ENCODE peak calls at places on chromosome 6, in four cellular contexts. U, Y, P and D are unnamed samples.

GRCh38 chr6:170260686-170261085 is 30.2 kb downstream of the DLL1 start:
- DNase-seq in P (no peak), Y (no peak), U (no peak), D (no peak)

GRCh38 chr6:131173680-131174079 is 38.4 kb downstream of the AKAP7 start:
- DNase-seq in P (no peak), Y (no peak), U (no peak), D (no peak)

GRCh38 chr6:93684339-93684738 is 265.0 kb upstream of the EPHA7 start:
- DNase-seq in Y (no peak), U (no peak), P (no peak), D (no peak)

GRCh38 chr6:131001945-131002661 is 60.9 kb downstream of the EPB41L2 start:
- DNase-seq in P (no peak), Y (no peak), U (no peak), D (no peak)

GRCh38 chr6:121274896-121275295 is 59.4 kb downstream of the TBC1D32 start:
- DNase-seq in Y (no peak), U (no peak), P (no peak), D (no peak)

GRCh38 chr6:137236581-137237355 is 17.6 kb upstream of the IFNGR1 start:
- DNase-seq in U (no peak), P (no peak), Y (no peak), D (no peak)

GRCh38 chr6:107786179-107786578 is 37.9 kb downstream of the SCML4 start:
- DNase-seq in P (no peak), Y (no peak), U (no peak), D (no peak)

GRCh38 chr6:107386340-107386739 is 73.0 kb downstream of the PDSS2 start:
- DNase-seq in Y (no peak), P (no peak), U (no peak), D (no peak)

GRCh38 chr6:132456700-132457143 is 55.4 kb upstream of the MOXD1 start:
- DNase-seq in Y (peak), P (peak), U (peak), D (no peak)

GRCh38 chr6:16918586-16918985 is 157.3 kb upstream of the ATXN1 start:
- DNase-seq in U (no peak), Y (no peak), P (no peak), D (no peak)

GRCh38 chr6:105097288-105097687 is 82.5 kb downstream of the POPDC3 start:
- DNase-seq in U (no peak), P (no peak), Y (no peak), D (no peak)

GRCh38 chr6:56156643-56157042 is 90.7 kb downstream of the COL21A1 start:
- DNase-seq in P (no peak), U (no peak), Y (no peak), D (no peak)

DNA sequence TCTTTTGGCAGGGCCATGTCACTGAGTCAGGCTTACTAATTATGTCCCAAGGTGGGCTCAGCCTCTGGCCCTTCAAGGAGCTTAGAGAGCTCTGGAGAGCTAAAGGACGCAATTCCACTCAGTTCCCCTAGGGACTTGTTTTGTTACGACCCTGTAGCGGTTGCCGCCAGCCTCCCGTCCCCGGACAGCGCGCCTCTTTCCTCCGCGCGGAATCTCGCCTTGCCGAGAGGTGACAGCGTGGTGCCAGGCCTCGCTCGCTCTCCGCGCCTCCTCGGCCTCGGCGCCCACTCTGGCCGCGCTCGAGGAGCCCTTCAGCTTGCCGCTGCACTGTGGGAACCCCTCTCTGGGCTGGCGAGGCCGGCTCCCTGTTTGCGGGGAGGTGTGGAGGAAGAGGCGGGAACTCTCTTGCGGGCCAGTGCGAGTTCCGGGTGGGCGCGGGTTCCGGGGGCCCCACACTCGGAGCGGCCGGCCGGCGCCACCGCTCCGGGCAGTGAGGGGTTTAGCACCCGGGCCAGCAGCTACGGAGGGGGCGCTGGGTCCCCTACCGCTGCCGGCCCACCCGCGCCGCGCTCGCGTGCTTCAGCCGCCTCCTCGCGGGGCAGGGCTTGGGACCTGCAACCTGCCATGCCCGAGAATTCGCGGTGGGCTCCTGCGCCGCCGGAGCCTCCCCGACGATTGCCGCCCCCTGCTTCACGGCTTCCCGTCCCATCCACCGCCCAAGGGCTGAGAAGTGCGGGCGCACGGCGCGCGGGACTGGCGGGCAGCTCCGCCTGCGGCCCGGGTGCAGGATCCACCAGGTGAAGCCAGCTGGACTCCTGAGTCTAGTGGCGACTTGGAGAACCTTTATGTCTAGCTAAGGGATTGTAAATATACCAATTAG is 9.9 kb upstream of the ZNF311 start:
- DNase-seq in U (no peak), Y (no peak), P (no peak), D (no peak)
- TF ChIP-seq CTCF in U (no peak), Y (no peak), P (no peak), D (no peak)

DNA sequence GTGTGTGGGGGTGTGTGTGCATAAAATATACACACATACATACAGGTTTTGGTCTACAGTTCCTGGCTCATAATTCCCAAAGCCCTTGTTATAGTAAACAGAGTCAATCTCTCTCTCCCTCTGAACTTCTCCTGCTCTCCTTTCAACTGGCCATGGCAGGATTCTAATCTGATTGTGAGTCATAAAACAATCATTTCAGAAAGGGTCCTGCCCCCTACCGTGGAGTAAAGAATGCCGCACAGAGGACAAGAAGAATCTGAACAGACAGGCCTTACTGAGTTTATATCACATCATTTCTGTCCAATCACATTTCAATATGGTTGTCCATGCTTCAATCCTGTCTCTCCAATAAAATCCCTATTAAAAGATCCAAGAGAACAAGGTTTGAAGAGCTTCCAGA is 416.9 kb downstream of the FRK start:
- DNase-seq in Y (no peak), U (no peak), P (no peak), D (no peak)
- TF ChIP-seq CTCF in Y (peak), U (no peak), P (no peak), D (no peak)

GRCh38 chr6:43373252-43373875 is 3.9 kb upstream of the ZNF318 start:
- DNase-seq in U (no peak), Y (no peak), P (no peak), D (no peak)

GRCh38 chr6:43369174-43370002 is at the start of gene ZNF318:
- DNase-seq in Y (peak), P (peak), U (peak), D (peak)

GRCh38 chr6:43367245-43367984 is 2.0 kb downstream of the ZNF318 start:
- DNase-seq in P (no peak), Y (no peak), U (no peak), D (no peak)

GRCh38 chr6:43368517-43369160 is 808 bp downstream of the ZNF318 start:
- DNase-seq in U (peak), P (peak), Y (peak), D (peak)
- TF ChIP-seq CTCF in U (no peak), P (no peak), Y (no peak), D (no peak)

GRCh38 chr6:163661271-163661671 is 246.8 kb downstream of the QKI start:
- DNase-seq in Y (no peak), P (no peak), U (no peak), D (no peak)

GRCh38 chr6:163659807-163660206 is 245.3 kb downstream of the QKI start:
- DNase-seq in P (no peak), Y (no peak), U (no peak), D (no peak)

GRCh38 chr6:163651910-163652309 is 237.4 kb downstream of the QKI start:
- DNase-seq in U (no peak), P (peak), Y (peak), D (no peak)

GRCh38 chr6:163652328-163652727 is 237.8 kb downstream of the QKI start:
- DNase-seq in Y (no peak), U (no peak), P (peak), D (no peak)

DNA sequence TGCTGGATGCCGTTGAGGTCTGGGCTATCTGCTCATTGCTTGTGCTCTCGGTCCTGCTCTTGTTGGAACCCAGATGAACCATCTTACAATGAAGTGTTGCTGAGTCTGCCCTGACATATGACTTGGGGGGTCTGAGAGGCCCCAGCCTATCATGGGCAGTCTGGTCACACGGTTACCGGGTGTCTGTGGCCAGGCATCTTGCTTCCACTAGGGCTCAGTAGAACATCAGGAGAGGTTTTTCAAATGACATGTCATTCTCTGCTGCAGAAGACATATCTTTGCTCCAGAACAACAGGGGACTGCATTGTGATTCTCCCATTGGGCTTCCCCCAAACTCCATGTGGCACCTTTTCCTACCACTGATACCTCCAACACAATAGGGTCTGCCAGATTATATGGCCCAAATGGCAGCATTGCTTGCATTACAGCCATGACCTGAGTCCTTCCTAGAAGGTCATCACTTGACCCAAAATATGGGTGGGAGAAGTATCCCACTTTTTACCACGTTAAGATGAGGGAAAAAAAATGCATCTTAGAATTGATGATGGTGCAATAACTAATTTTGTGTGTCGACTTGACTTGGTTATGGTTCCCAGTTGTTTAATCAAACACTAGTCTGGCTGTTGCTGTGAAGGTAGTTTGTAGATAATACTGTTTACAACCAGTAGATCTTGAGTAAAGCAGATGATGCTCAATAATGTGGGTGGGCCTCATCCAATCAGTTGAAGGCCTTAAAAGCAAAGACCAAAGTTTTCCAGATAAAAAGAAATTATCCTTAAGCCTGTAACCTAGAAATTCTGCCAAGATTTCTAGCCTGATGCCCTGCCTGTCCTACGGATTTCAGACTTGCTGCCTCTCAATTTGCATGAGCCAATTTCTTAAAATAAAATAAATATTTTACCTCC is 241.0 kb downstream of the QKI start:
- DNase-seq in P (peak), U (no peak), Y (no peak), D (no peak)
- TF ChIP-seq CTCF in P (no peak), U (no peak), Y (no peak), D (no peak)

DNA sequence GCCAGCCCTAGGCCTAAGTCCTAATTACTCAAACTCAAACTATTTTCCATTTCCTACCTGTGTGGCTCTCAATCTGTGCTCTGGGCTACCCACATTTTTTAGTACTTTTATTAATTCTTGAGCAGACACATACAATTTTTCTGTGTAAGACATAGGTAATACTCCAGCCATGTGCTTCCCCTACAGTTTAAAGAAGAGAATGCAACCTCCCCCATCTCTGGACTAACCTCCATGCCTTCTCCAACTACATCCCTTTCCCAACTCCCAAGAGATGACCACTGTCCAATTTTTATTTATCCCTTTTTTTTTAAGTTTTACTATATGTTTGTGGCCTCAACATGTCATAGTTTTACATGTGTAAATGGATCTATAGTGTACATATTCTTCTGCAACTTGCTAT is 5.8 kb downstream of the HMGN4 start:
- DNase-seq in Y (no peak), U (no peak), P (no peak), D (no peak)
- TF ChIP-seq CTCF in Y (peak), U (peak), P (peak), D (no peak)

GRCh38 chr6:149043476-149044130 is 273.9 kb upstream of the TAB2 start:
- DNase-seq in P (no peak), Y (no peak), U (no peak), D (no peak)
- TF ChIP-seq CTCF in P (no peak), Y (peak), U (peak), D (no peak)

DNA sequence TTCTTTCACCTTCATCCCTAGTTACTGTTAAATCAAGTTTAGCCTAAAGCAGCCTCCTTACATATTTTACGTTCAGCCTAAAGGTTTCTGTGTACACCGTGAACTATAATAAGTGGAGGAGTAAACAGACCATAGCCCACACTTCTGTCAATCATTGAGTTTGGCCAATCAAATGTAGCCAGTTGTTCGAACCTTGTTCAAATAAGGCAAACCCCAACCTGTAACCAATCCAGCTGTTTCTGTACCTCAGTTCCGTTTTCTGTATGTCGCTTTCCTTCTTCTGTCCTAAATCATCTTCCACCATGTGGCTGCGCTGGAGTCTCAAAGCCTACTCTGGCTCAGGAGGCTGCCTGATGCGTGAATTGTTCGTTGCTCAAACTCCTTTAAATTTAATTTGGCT is 1.8 kb upstream of the FBXO30 start:
- DNase-seq in P (no peak), U (no peak), Y (no peak), D (no peak)
- TF ChIP-seq CTCF in P (no peak), U (no peak), Y (no peak), D (no peak)

GRCh38 chr6:36346486-36346885 is 9.8 kb upstream of the BNIP5 start:
- DNase-seq in U (no peak), Y (no peak), P (no peak), D (no peak)

GRCh38 chr6:36345681-36346417 is 9.2 kb upstream of the BNIP5 start:
- DNase-seq in P (no peak), Y (peak), U (no peak), D (no peak)

GRCh38 chr6:36350082-36350481 is 13.4 kb upstream of the BNIP5 start:
- DNase-seq in P (no peak), U (no peak), Y (no peak), D (no peak)

GRCh38 chr6:36349240-36349639 is 12.6 kb upstream of the BNIP5 start:
- DNase-seq in U (peak), Y (no peak), P (peak), D (no peak)

GRCh38 chr6:36347635-36348034 is 10.9 kb upstream of the BNIP5 start:
- DNase-seq in Y (peak), P (no peak), U (no peak), D (no peak)
- TF ChIP-seq CTCF in Y (no peak), P (no peak), U (no peak), D (no peak)

GRCh38 chr6:79232696-79233462 is 1.6 kb downstream of the HMGN3 start:
- DNase-seq in U (no peak), Y (no peak), P (no peak), D (no peak)

GRCh38 chr6:79230149-79230548 is 4.3 kb downstream of the HMGN3 start:
- DNase-seq in Y (no peak), P (no peak), U (no peak), D (no peak)

GRCh38 chr6:79234150-79235022 is at the start of gene HMGN3:
- DNase-seq in P (peak), Y (peak), U (peak), D (peak)

GRCh38 chr6:79231101-79231500 is 3.4 kb downstream of the HMGN3 start:
- DNase-seq in Y (no peak), U (no peak), P (no peak), D (no peak)

GRCh38 chr6:79233611-79234149 is 802 bp downstream of the HMGN3 start:
- DNase-seq in U (peak), Y (peak), P (peak), D (peak)
- TF ChIP-seq CTCF in U (peak), Y (peak), P (peak), D (no peak)